ENCODE peak calls at places on chromosomes 7 and 10, in six cellular contexts. U is fibroblast of lung, N is astrocyte of the cerebellum, P is endothelial cell of umbilical vein, B is lower leg skin, R is H9. O is an unnamed sample.

GRCh38 chr7:81110673-81111072 is 191.8 kb upstream of the SEMA3C start:
- DNase-seq in U (no peak), N (no peak), P (no peak), B (no peak), R (no peak), O (no peak)

GRCh38 chr10:119973261-119973660 is 80.7 kb downstream of the SEC23IP start:
- DNase-seq in U (no peak), N (no peak), P (no peak), B (no peak), R (no peak), O (no peak)

GRCh38 chr10:118330295-118331076 is 11.6 kb downstream of the FAM204A start:
- DNase-seq in U (no peak), N (no peak), P (no peak), B (no peak), R (no peak), O (no peak)

GRCh38 chr10:5604946-5605345 is 61.4 kb downstream of the ASB13 start:
- DNase-seq in U (no peak), N (no peak), P (no peak), B (no peak), R (no peak), O (no peak)

GRCh38 chr10:132961420-132961803 is 19.0 kb upstream of the CFAP46 start:
- DNase-seq in U (no peak), N (no peak), P (no peak), B (peak; percentile 57), R (no peak), O (no peak)

GRCh38 chr7:42947531-42947930 is 15.4 kb downstream of the MRPL32 start:
- DNase-seq in U (no peak), N (peak; percentile 33), P (no peak), B (no peak), R (no peak), O (no peak)

GRCh38 chr7:99631311-99632109 is 14.8 kb downstream of the ZSCAN25 start:
- DNase-seq in U (peak; percentile 23), N (peak; percentile 27), P (no peak), B (peak; percentile 58), R (peak; percentile 47), O (peak; percentile 14)

GRCh38 chr10:96380821-96381220 is 22.0 kb upstream of the OPALIN start:
- DNase-seq in U (no peak), N (no peak), P (no peak), B (no peak), R (no peak), O (no peak)

GRCh38 chr7:1663243-1663642 is 6.8 kb upstream of the ELFN1 start:
- DNase-seq in U (no peak), N (no peak), P (no peak), B (peak; percentile 82), R (peak; percentile 20), O (no peak)

GRCh38 chr10:79093658-79094411 is 25.1 kb downstream of the ZMIZ1 start:
- DNase-seq in U (peak; percentile 96), N (no peak), P (peak; percentile 78), B (peak; percentile 92), R (no peak), O (no peak)

GRCh38 chr10:98346847-98347246 is 68.1 kb downstream of the PYROXD2 start:
- DNase-seq in U (no peak), N (no peak), P (no peak), B (no peak), R (no peak), O (no peak)

GRCh38 chr10:98404571-98405396 is 10.2 kb downstream of the PYROXD2 start:
- DNase-seq in U (peak; percentile 76), N (no peak), P (no peak), B (no peak), R (no peak), O (no peak)

GRCh38 chr10:7467031-7467667 is 56.3 kb upstream of the SFMBT2 start:
- DNase-seq in U (no peak), N (no peak), P (no peak), B (no peak), R (no peak), O (no peak)

GRCh38 chr7:84452618-84453017 is 258.0 kb upstream of the SEMA3A start:
- DNase-seq in U (no peak), N (no peak), P (no peak), B (no peak), R (no peak), O (no peak)

GRCh38 chr10:80407836-80408197 is 534 bp upstream of the PRXL2A start:
- DNase-seq in U (no peak), N (no peak), P (peak; percentile 79), B (peak; percentile 86), R (peak; percentile 57), O (no peak)

GRCh38 chr7:9955138-9955537 is 1018.5 kb upstream of the PHF14 start:
- DNase-seq in U (no peak), N (no peak), P (no peak), B (no peak), R (no peak), O (no peak)

GRCh38 chr7:50436133-50436802 is 13.9 kb downstream of the FIGNL1 start:
- DNase-seq in U (peak; percentile 74), N (peak; percentile 37), P (peak; percentile 43), B (no peak), R (no peak), O (peak; percentile 92)

DNA sequence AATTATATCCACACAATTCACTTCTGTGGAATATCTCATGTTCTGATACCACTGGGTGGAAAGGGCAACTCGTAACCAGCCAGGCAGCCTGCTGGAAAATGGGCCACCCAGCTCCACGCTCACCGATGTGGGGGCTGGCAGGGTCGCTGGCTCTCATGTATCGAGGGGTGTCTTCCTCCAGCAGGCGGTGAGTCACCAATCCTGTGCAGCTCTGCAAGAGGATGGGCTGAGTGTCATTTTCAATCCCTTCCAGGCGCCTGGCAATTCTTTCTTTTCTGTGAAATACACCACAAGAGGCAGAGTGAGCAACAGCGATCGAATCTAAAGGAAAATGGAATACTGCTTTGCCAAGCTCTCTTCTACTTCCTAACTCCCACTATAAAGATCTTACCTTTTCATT is 80.1 kb downstream of the SVIL start:
- DNase-seq in U (no peak), N (peak; percentile 43), P (no peak), B (peak; percentile 81), R (no peak), O (peak; percentile 65)
- TF ChIP-seq CTCF in U (peak; percentile 5), N (peak; percentile 49), P (no peak), B (no peak), R (peak; percentile 29), O (peak; percentile 60)

DNA sequence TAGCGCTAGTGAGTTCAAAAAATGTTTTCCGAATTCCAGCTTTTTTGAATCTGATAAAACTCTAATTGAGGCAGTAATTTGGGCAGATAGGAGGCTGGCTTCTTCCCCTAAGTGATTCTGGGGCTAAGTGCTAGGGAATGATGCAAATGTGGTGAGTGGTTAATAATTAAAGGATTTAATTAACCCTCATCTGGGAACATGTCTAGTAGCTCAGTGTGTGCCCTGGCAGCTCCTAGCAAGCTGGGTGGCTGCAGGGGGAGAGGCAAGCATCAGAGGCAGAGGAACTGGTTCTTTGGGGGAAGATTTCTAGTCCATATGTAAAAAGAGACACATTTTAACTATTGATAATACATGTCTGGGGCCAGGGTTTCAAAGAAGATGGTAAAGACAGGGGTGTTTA is 354.5 kb downstream of the WDR11 start:
- DNase-seq in U (no peak), N (no peak), P (no peak), B (no peak), R (no peak), O (no peak)
- TF ChIP-seq CTCF in U (no peak), N (no peak), P (no peak), B (no peak), R (no peak), O (no peak)

GRCh38 chr10:110916554-110917346 is 2.2 kb downstream of the BBIP1 start:
- DNase-seq in U (peak; percentile 69), N (peak; percentile 23), P (peak; percentile 12), B (no peak), R (no peak), O (peak; percentile 92)

GRCh38 chr10:110918633-110919348 is at the start of gene BBIP1:
- DNase-seq in U (peak; percentile 100), N (peak; percentile 100), P (peak; percentile 100), B (no peak), R (no peak), O (peak; percentile 100)

GRCh38 chr10:110919971-110920881 is 822 bp downstream of the SHOC2 start:
- DNase-seq in U (peak; percentile 39), N (no peak), P (peak; percentile 57), B (peak; percentile 88), R (peak; percentile 43), O (peak; percentile 22)

GRCh38 chr10:110919349-110919931 is at the start of gene SHOC2:
- DNase-seq in U (no peak), N (no peak), P (no peak), B (peak; percentile 100), R (peak; percentile 100), O (no peak)

DNA sequence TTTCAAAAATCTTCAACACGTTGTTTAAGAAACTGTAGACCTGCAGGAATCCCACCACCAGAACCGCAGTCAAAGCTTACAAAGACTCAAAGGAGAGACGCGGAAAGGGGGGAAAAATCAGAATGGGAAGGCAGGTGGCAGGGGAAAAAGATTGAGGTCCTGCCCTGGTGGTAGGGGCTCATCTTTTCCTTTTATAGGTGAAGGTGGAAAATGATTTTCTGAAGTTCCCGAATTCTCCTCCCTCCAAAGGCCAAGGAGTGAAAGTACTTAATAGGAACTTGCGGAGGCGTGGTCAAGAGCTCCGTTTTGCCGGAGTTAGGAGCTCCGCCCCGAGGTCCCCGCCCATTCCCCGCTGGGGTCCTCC is 729 bp downstream of the BBIP1 start:
- DNase-seq in U (peak; percentile 96), N (peak; percentile 85), P (peak; percentile 97), B (peak; percentile 98), R (peak; percentile 96), O (peak; percentile 94)
- TF ChIP-seq CTCF in U (no peak), N (no peak), P (no peak), B (no peak), R (peak; percentile 15), O (peak; percentile 5)

GRCh38 chr10:21171936-21172773 is 275.0 kb upstream of the NEBL start:
- DNase-seq in U (no peak), N (no peak), P (no peak), B (no peak), R (no peak), O (no peak)

GRCh38 chr10:21169271-21169670 is 272.2 kb upstream of the NEBL start:
- DNase-seq in U (no peak), N (no peak), P (no peak), B (no peak), R (no peak), O (no peak)

GRCh38 chr10:21172774-21173432 is 275.8 kb upstream of the NEBL start:
- DNase-seq in U (no peak), N (no peak), P (no peak), B (peak; percentile 84), R (peak; percentile 36), O (no peak)

GRCh38 chr10:21170216-21170615 is 273.1 kb upstream of the NEBL start:
- DNase-seq in U (no peak), N (no peak), P (no peak), B (no peak), R (no peak), O (no peak)

DNA sequence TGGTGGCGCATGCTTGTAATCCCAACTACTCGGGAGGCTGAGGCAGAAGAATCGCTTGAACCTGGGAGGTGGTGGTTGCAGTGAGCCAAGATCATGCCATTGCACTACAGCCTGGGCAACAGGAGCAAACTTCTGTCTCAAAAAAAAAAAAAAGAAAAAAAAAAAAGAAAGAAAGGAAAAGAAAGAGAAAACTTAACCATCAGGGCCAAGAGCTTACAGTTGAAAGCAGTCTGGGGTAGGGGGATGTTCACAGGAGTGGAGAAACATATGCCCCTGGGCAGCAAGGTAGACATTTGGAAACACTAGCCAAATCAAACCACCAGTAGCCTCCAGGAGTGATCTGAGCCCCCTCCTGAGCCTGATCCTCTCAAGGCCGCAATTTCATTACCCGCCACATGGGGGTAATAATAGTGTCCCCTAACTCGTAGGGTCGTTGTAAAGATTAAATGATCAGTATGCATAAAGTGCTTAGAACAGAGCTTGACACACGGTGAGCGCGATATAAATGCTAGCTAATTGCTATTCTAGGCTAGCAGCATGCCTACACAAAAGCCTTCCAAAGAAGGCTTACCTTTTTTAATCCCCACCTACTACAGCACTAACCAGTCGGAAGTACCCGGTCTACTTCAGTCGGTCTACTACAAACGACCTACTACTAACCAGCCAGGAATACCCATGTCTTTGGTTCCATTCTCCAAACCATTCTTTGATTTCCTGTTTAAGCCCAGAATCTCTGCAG is 274.3 kb upstream of the NEBL start:
- DNase-seq in U (no peak), N (no peak), P (no peak), B (no peak), R (peak; percentile 45), O (no peak)
- TF ChIP-seq CTCF in U (peak; percentile 39), N (peak; percentile 34), P (peak; percentile 20), B (no peak), R (peak; percentile 70), O (peak; percentile 52)

O was measured in brain microvascular endothelial cell.